ENCODE peak calls at places on chromosomes 3 and 15, in seven cellular contexts. L is epithelial cell of esophagus, D is NCI-H1092, W is H9, F is naive B cell, J is lower lobe of right lung, X is cardiac fibroblast. Q is an unnamed sample.

GRCh38 chr3:171387047-171387446 is 73.2 kb downstream of the TNIK start:
- DNase-seq in L (no peak), D (no peak), W (no peak), F (no peak), J (no peak), X (no peak), Q (no peak)

GRCh38 chr3:113194747-113195400 is 16.5 kb upstream of the BOC start:
- DNase-seq in L (no peak), D (peak; percentile 60), W (no peak), F (no peak), J (no peak), X (peak; percentile 17), Q (no peak)

GRCh38 chr15:80921736-80922135 is 67.9 kb downstream of the MESD start:
- DNase-seq in L (no peak), D (no peak), W (no peak), F (no peak), J (no peak), X (no peak), Q (no peak)

GRCh38 chr15:48962662-48963523 is 826 bp downstream of the SHC4 start:
- DNase-seq in L (peak; percentile 61), D (no peak), W (peak; percentile 59), F (no peak), J (no peak), X (peak; percentile 56), Q (no peak)

GRCh38 chr3:24315342-24315741 is 179.3 kb downstream of the THRB start:
- DNase-seq in L (peak; percentile 65), D (no peak), W (no peak), F (no peak), J (no peak), X (no peak), Q (no peak)

GRCh38 chr3:42665050-42665878 is 11.8 kb downstream of the ZBTB47 start:
- DNase-seq in L (no peak), D (no peak), W (no peak), F (no peak), J (no peak), X (no peak), Q (no peak)

GRCh38 chr15:38562278-38562677 is 2.3 kb downstream of the RASGRP1 start:
- DNase-seq in L (no peak), D (no peak), W (peak; percentile 56), F (no peak), J (no peak), X (no peak), Q (no peak)

GRCh38 chr3:71305246-71306206 is 278.0 kb downstream of the FOXP1 start:
- DNase-seq in L (peak; percentile 36), D (no peak), W (peak; percentile 88), F (peak; percentile 25), J (no peak), X (peak; percentile 22), Q (no peak)

GRCh38 chr3:132135628-132136333 is 101.0 kb upstream of the CPNE4 start:
- DNase-seq in L (peak; percentile 98), D (no peak), W (peak; percentile 38), F (no peak), J (no peak), X (peak; percentile 80), Q (peak; percentile 98)

GRCh38 chr3:50340404-50341329 is at the start of gene RASSF1:
- DNase-seq in L (peak; percentile 70), D (no peak), W (peak; percentile 60), F (peak; percentile 50), J (peak; percentile 89), X (peak; percentile 64), Q (no peak)

GRCh38 chr3:20658491-20658890 is 472.5 kb upstream of the SGO1 start:
- DNase-seq in L (no peak), D (no peak), W (no peak), F (no peak), J (no peak), X (no peak), Q (no peak)

GRCh38 chr15:94230886-94231727 is at the start of gene MCTP2:
- DNase-seq in L (peak; percentile 97), D (peak; percentile 2), W (peak; percentile 92), F (peak; percentile 90), J (peak; percentile 95), X (peak; percentile 54), Q (peak; percentile 82)

GRCh38 chr15:73802336-73803105 is 49.4 kb upstream of the INSYN1 start:
- DNase-seq in L (no peak), D (no peak), W (no peak), F (no peak), J (no peak), X (no peak), Q (no peak)

GRCh38 chr15:60589253-60589652 is 110.3 kb upstream of the ICE2 start:
- DNase-seq in L (no peak), D (no peak), W (no peak), F (no peak), J (no peak), X (no peak), Q (no peak)

GRCh38 chr15:69265347-69265955 is 33.3 kb upstream of the PAQR5 start:
- DNase-seq in L (peak; percentile 54), D (peak; percentile 1), W (no peak), F (no peak), J (no peak), X (peak; percentile 58), Q (no peak)

GRCh38 chr3:43071313-43071893 is 34.5 kb downstream of the POMGNT2 start:
- DNase-seq in L (no peak), D (no peak), W (peak; percentile 59), F (no peak), J (no peak), X (no peak), Q (no peak)

GRCh38 chr15:90009301-90010063 is 8.4 kb downstream of the ZNF710 start:
- DNase-seq in L (no peak), D (no peak), W (no peak), F (peak; percentile 21), J (no peak), X (no peak), Q (no peak)

GRCh38 chr15:74664028-74664616 is 31.7 kb downstream of the EDC3 start:
- DNase-seq in L (peak; percentile 38), D (no peak), W (no peak), F (no peak), J (peak; percentile 74), X (peak; percentile 65), Q (no peak)

GRCh38 chr3:95228416-95228815 is 1165.6 kb downstream of the NSUN3 start:
- DNase-seq in L (peak; percentile 41), D (no peak), W (no peak), F (no peak), J (no peak), X (no peak), Q (no peak)